ENCODE peak calls at places on chromosomes 3 and 15, in six cellular contexts. One of them, this sample, is unnamed.

GRCh38 chr3:45191924-45192417 is 34.1 kb downstream of the TMEM158 start:
- DNase-seq in astrocyte of the spinal cord: no peak
- DNase-seq in AG09309: no peak
- DNase-seq in colonic mucosa: no peak
- DNase-seq in endothelial cell of umbilical vein: no peak
- DNase-seq in IMR-90: no peak
- DNase-seq in this sample: no peak

GRCh38 chr3:6844723-6845122 is 16.2 kb upstream of the GRM7 start:
- DNase-seq in IMR-90: no peak
- DNase-seq in astrocyte of the spinal cord: no peak
- DNase-seq in colonic mucosa: no peak
- DNase-seq in AG09309: no peak
- DNase-seq in endothelial cell of umbilical vein: no peak
- DNase-seq in this sample: no peak

GRCh38 chr15:60708684-60709083 is 229.7 kb upstream of the ICE2 start:
- DNase-seq in endothelial cell of umbilical vein: peak; percentile 89
- DNase-seq in astrocyte of the spinal cord: peak; percentile 81
- DNase-seq in colonic mucosa: no peak
- DNase-seq in IMR-90: peak; percentile 99
- DNase-seq in AG09309: peak; percentile 52
- DNase-seq in this sample: no peak

GRCh38 chr3:31695280-31696008 is 162.7 kb downstream of the STT3B start:
- DNase-seq in colonic mucosa: no peak
- DNase-seq in AG09309: no peak
- DNase-seq in endothelial cell of umbilical vein: no peak
- DNase-seq in IMR-90: no peak
- DNase-seq in astrocyte of the spinal cord: no peak
- DNase-seq in this sample: no peak

GRCh38 chr15:91268510-91268909 is 168.5 kb downstream of the SV2B start:
- DNase-seq in AG09309: no peak
- DNase-seq in colonic mucosa: no peak
- DNase-seq in astrocyte of the spinal cord: no peak
- DNase-seq in IMR-90: no peak
- DNase-seq in endothelial cell of umbilical vein: no peak
- DNase-seq in this sample: no peak

GRCh38 chr3:79329154-79329553 is 438.6 kb downstream of the ROBO1 start:
- DNase-seq in IMR-90: peak; percentile 35
- DNase-seq in endothelial cell of umbilical vein: no peak
- DNase-seq in colonic mucosa: no peak
- DNase-seq in astrocyte of the spinal cord: peak; percentile 27
- DNase-seq in AG09309: no peak
- DNase-seq in this sample: no peak

GRCh38 chr3:53071882-53072431 is 26.1 kb upstream of the SFMBT1 start:
- DNase-seq in astrocyte of the spinal cord: no peak
- DNase-seq in endothelial cell of umbilical vein: no peak
- DNase-seq in IMR-90: no peak
- DNase-seq in colonic mucosa: no peak
- DNase-seq in AG09309: no peak
- DNase-seq in this sample: no peak

GRCh38 chr3:138439646-138440045 is 5.2 kb downstream of the ESYT3 start:
- DNase-seq in astrocyte of the spinal cord: no peak
- DNase-seq in colonic mucosa: no peak
- DNase-seq in IMR-90: no peak
- DNase-seq in AG09309: no peak
- DNase-seq in endothelial cell of umbilical vein: no peak
- DNase-seq in this sample: no peak

GRCh38 chr3:183845608-183846288 is 20.4 kb upstream of the MAP6D1 start:
- DNase-seq in astrocyte of the spinal cord: no peak
- DNase-seq in IMR-90: peak; percentile 31
- DNase-seq in AG09309: no peak
- DNase-seq in endothelial cell of umbilical vein: no peak
- DNase-seq in colonic mucosa: no peak
- DNase-seq in this sample: no peak

DNA sequence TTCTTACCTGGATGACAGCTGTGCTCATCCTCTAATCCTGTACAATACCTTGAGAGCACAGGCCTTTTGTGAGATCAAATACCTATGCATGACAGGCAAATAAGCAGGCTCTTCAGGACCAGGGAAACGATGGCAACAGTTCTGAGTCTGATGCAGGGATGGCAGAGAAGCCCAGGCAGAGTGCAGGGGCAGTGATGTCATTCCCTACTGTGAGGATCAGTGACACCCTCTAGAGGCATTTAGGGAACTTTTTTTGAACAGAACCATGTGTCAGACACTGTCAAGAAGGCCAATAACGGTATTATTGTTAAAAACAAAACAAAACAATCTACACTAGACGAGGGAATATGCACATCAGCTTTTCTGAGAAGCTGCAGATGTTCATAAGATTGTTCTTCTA is 314.8 kb upstream of the CTDSPL start:
- DNase-seq in AG09309: no peak
- DNase-seq in IMR-90: peak; percentile 19
- DNase-seq in colonic mucosa: no peak
- DNase-seq in astrocyte of the spinal cord: peak; percentile 12
- DNase-seq in endothelial cell of umbilical vein: no peak
- DNase-seq in this sample: peak; percentile 51
- TF ChIP-seq CTCF in AG09309: peak; percentile 16
- TF ChIP-seq CTCF in IMR-90: peak; percentile 8
- TF ChIP-seq CTCF in colonic mucosa: no peak
- TF ChIP-seq CTCF in astrocyte of the spinal cord: no peak
- TF ChIP-seq CTCF in endothelial cell of umbilical vein: no peak
- TF ChIP-seq CTCF in this sample: no peak

GRCh38 chr15:28901587-28901980 is 15.8 kb downstream of the APBA2 start:
- DNase-seq in AG09309: no peak
- DNase-seq in endothelial cell of umbilical vein: no peak
- DNase-seq in astrocyte of the spinal cord: no peak
- DNase-seq in colonic mucosa: no peak
- DNase-seq in IMR-90: no peak
- DNase-seq in this sample: no peak
- TF ChIP-seq CTCF in AG09309: no peak
- TF ChIP-seq CTCF in endothelial cell of umbilical vein: no peak
- TF ChIP-seq CTCF in astrocyte of the spinal cord: no peak
- TF ChIP-seq CTCF in colonic mucosa: no peak
- TF ChIP-seq CTCF in IMR-90: no peak
- TF ChIP-seq CTCF in this sample: no peak

GRCh38 chr3:147391726-147392082 is 14.6 kb downstream of the ZIC4 start:
- DNase-seq in endothelial cell of umbilical vein: no peak
- DNase-seq in colonic mucosa: no peak
- DNase-seq in AG09309: no peak
- DNase-seq in IMR-90: no peak
- DNase-seq in astrocyte of the spinal cord: peak; percentile 95
- DNase-seq in this sample: no peak

GRCh38 chr3:147390589-147391569 is 15.5 kb downstream of the ZIC4 start:
- DNase-seq in endothelial cell of umbilical vein: no peak
- DNase-seq in colonic mucosa: no peak
- DNase-seq in AG09309: no peak
- DNase-seq in astrocyte of the spinal cord: no peak
- DNase-seq in IMR-90: no peak
- DNase-seq in this sample: no peak

GRCh38 chr3:147394168-147394941 is 12.0 kb downstream of the ZIC4 start:
- DNase-seq in endothelial cell of umbilical vein: no peak
- DNase-seq in astrocyte of the spinal cord: peak; percentile 57
- DNase-seq in AG09309: no peak
- DNase-seq in IMR-90: no peak
- DNase-seq in colonic mucosa: no peak
- DNase-seq in this sample: no peak

GRCh38 chr3:147392083-147392916 is 14.0 kb downstream of the ZIC4 start:
- DNase-seq in colonic mucosa: no peak
- DNase-seq in astrocyte of the spinal cord: peak; percentile 89
- DNase-seq in AG09309: peak; percentile 13
- DNase-seq in endothelial cell of umbilical vein: peak; percentile 22
- DNase-seq in IMR-90: no peak
- DNase-seq in this sample: no peak

DNA sequence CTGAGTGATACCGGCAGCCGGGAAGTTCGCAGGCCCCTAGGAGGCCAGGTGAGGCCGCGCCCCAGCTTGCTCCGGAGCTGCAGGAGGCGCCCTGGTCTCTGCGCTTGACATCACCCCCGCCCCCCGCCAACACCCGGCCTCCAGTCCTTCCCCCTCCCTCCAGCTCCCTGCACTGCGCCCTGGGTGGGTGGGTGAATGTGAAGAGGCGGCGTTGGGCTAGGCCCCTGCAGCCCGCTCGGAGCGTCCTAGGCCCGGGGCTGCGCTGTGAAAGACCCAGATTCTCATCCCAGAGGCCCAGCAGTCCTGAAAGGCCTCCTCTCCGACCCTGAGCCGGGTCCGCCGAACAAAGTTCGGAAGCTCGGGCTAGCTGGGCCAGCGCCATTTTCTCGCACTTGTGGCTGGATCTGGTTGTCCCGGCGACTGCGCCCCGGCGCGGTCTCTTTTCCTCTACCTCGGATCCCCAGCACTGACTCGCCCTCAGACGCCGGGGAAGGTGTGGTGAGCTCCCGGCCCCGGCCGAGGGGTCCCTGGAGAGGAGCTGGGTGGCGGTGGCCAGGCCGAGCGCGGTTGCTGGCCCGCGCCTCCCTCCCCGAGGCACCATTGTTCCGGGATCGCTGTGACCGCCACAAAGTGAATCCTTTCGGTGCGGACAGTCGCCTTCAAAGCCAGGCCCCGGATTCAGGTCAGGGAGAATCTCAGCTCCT is 12.9 kb downstream of the ZIC4 start:
- DNase-seq in IMR-90: no peak
- DNase-seq in astrocyte of the spinal cord: peak; percentile 89
- DNase-seq in AG09309: no peak
- DNase-seq in colonic mucosa: no peak
- DNase-seq in endothelial cell of umbilical vein: no peak
- DNase-seq in this sample: no peak
- TF ChIP-seq CTCF in IMR-90: no peak
- TF ChIP-seq CTCF in astrocyte of the spinal cord: peak; percentile 6
- TF ChIP-seq CTCF in AG09309: no peak
- TF ChIP-seq CTCF in colonic mucosa: no peak
- TF ChIP-seq CTCF in endothelial cell of umbilical vein: no peak
- TF ChIP-seq CTCF in this sample: no peak

GRCh38 chr3:155859859-155860258 is 5.6 kb upstream of the SLC33A1 start:
- DNase-seq in IMR-90: peak; percentile 18
- DNase-seq in astrocyte of the spinal cord: peak; percentile 32
- DNase-seq in AG09309: no peak
- DNase-seq in colonic mucosa: no peak
- DNase-seq in endothelial cell of umbilical vein: peak; percentile 38
- DNase-seq in this sample: peak; percentile 49
- TF ChIP-seq CTCF in IMR-90: peak; percentile 40
- TF ChIP-seq CTCF in astrocyte of the spinal cord: peak; percentile 30
- TF ChIP-seq CTCF in AG09309: peak; percentile 27
- TF ChIP-seq CTCF in colonic mucosa: no peak
- TF ChIP-seq CTCF in endothelial cell of umbilical vein: peak; percentile 10
- TF ChIP-seq CTCF in this sample: peak; percentile 20

DNA sequence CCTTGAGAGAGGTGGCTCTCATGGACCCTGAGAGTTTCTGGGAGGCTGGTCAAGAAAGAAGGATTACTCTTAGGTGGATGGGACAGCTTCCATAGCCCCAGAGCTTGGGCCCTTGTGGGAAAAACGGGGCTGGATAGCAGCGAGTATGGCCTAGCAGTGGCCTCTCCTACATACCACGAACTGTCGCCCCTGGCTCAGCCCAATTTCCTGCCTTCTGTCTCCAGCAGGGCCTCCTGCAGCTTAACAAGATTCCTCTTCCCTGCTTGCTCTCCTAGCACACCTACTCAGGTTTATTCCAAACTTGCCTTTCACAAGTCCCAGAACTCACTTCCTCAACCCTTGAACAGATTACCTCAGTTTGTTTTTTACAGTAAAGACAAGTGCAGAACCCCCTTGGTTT is 139.7 kb upstream of the TPM1 start:
- DNase-seq in IMR-90: no peak
- DNase-seq in astrocyte of the spinal cord: no peak
- DNase-seq in endothelial cell of umbilical vein: no peak
- DNase-seq in colonic mucosa: no peak
- DNase-seq in AG09309: no peak
- DNase-seq in this sample: no peak
- TF ChIP-seq CTCF in IMR-90: no peak
- TF ChIP-seq CTCF in astrocyte of the spinal cord: no peak
- TF ChIP-seq CTCF in endothelial cell of umbilical vein: no peak
- TF ChIP-seq CTCF in colonic mucosa: no peak
- TF ChIP-seq CTCF in AG09309: no peak
- TF ChIP-seq CTCF in this sample: no peak

This sample was measured in GM13976.